ENCODE peak calls at places on chromosome 7, in five cellular contexts. One of them, this sample, is unnamed.

GRCh38 chr7:20330797-20331230 is at the start of gene ITGB8:
- DNase-seq in cardiac muscle cell: peak; percentile 35
- DNase-seq in ureter: no peak
- DNase-seq in NCI-H2029: peak; percentile 36
- DNase-seq in activated effector memory CD4-positive, alpha-beta T cell treated with Interleukin-2 at 50 U/mL for 16 hours: no peak
- DNase-seq in this sample: peak; percentile 36

GRCh38 chr7:51636503-51636902 is 319.9 kb upstream of the COBL start:
- DNase-seq in cardiac muscle cell: no peak
- DNase-seq in NCI-H2029: no peak
- DNase-seq in activated effector memory CD4-positive, alpha-beta T cell treated with Interleukin-2 at 50 U/mL for 16 hours: no peak
- DNase-seq in ureter: no peak
- DNase-seq in this sample: no peak

GRCh38 chr7:147915781-147916180 is 674.8 kb upstream of the C7orf33 start:
- DNase-seq in ureter: no peak
- DNase-seq in cardiac muscle cell: no peak
- DNase-seq in activated effector memory CD4-positive, alpha-beta T cell treated with Interleukin-2 at 50 U/mL for 16 hours: no peak
- DNase-seq in NCI-H2029: no peak
- DNase-seq in this sample: no peak

GRCh38 chr7:1301812-1302310 is 69.2 kb downstream of the UNCX start:
- DNase-seq in NCI-H2029: no peak
- DNase-seq in activated effector memory CD4-positive, alpha-beta T cell treated with Interleukin-2 at 50 U/mL for 16 hours: no peak
- DNase-seq in cardiac muscle cell: peak; percentile 45
- DNase-seq in ureter: no peak
- DNase-seq in this sample: peak; percentile 54

GRCh38 chr7:90777075-90777864 is 181.1 kb downstream of the CDK14 start:
- DNase-seq in NCI-H2029: no peak
- DNase-seq in cardiac muscle cell: no peak
- DNase-seq in activated effector memory CD4-positive, alpha-beta T cell treated with Interleukin-2 at 50 U/mL for 16 hours: no peak
- DNase-seq in ureter: no peak
- DNase-seq in this sample: no peak

GRCh38 chr7:42025635-42026375 is 211.2 kb downstream of the GLI3 start:
- DNase-seq in cardiac muscle cell: no peak
- DNase-seq in activated effector memory CD4-positive, alpha-beta T cell treated with Interleukin-2 at 50 U/mL for 16 hours: no peak
- DNase-seq in NCI-H2029: no peak
- DNase-seq in ureter: no peak
- DNase-seq in this sample: peak; percentile 53

GRCh38 chr7:157409753-157410727 is 73.2 kb downstream of the DNAJB6 start:
- DNase-seq in NCI-H2029: no peak
- DNase-seq in cardiac muscle cell: no peak
- DNase-seq in ureter: no peak
- DNase-seq in activated effector memory CD4-positive, alpha-beta T cell treated with Interleukin-2 at 50 U/mL for 16 hours: no peak
- DNase-seq in this sample: no peak

GRCh38 chr7:35520810-35521059 is 174.2 kb downstream of the HERPUD2 start:
- DNase-seq in ureter: no peak
- DNase-seq in cardiac muscle cell: no peak
- DNase-seq in activated effector memory CD4-positive, alpha-beta T cell treated with Interleukin-2 at 50 U/mL for 16 hours: no peak
- DNase-seq in NCI-H2029: no peak
- DNase-seq in this sample: no peak

GRCh38 chr7:141754939-141755338 is 9.0 kb upstream of the TAS2R3 start:
- DNase-seq in cardiac muscle cell: peak; percentile 52
- DNase-seq in ureter: no peak
- DNase-seq in NCI-H2029: no peak
- DNase-seq in activated effector memory CD4-positive, alpha-beta T cell treated with Interleukin-2 at 50 U/mL for 16 hours: no peak
- DNase-seq in this sample: no peak

GRCh38 chr7:134755422-134756022 is 23.9 kb upstream of the CALD1 start:
- DNase-seq in ureter: no peak
- DNase-seq in cardiac muscle cell: peak; percentile 57
- DNase-seq in activated effector memory CD4-positive, alpha-beta T cell treated with Interleukin-2 at 50 U/mL for 16 hours: peak; percentile 3
- DNase-seq in NCI-H2029: no peak
- DNase-seq in this sample: no peak

GRCh38 chr7:120941064-120941463 is 9.5 kb upstream of the ING3 start:
- DNase-seq in activated effector memory CD4-positive, alpha-beta T cell treated with Interleukin-2 at 50 U/mL for 16 hours: no peak
- DNase-seq in cardiac muscle cell: no peak
- DNase-seq in ureter: no peak
- DNase-seq in NCI-H2029: peak; percentile 18
- DNase-seq in this sample: no peak

GRCh38 chr7:19470031-19470430 is 238.8 kb downstream of the POLR1F start:
- DNase-seq in ureter: no peak
- DNase-seq in activated effector memory CD4-positive, alpha-beta T cell treated with Interleukin-2 at 50 U/mL for 16 hours: no peak
- DNase-seq in cardiac muscle cell: no peak
- DNase-seq in NCI-H2029: no peak
- DNase-seq in this sample: no peak

GRCh38 chr7:43648725-43649406 is 66.0 kb downstream of the STK17A start:
- DNase-seq in activated effector memory CD4-positive, alpha-beta T cell treated with Interleukin-2 at 50 U/mL for 16 hours: peak; percentile 59
- DNase-seq in NCI-H2029: peak; percentile 36
- DNase-seq in ureter: no peak
- DNase-seq in cardiac muscle cell: no peak
- DNase-seq in this sample: peak; percentile 72

GRCh38 chr7:31493714-31494181 is 20.1 kb upstream of the ITPRID1 start:
- DNase-seq in NCI-H2029: peak; percentile 50
- DNase-seq in activated effector memory CD4-positive, alpha-beta T cell treated with Interleukin-2 at 50 U/mL for 16 hours: no peak
- DNase-seq in cardiac muscle cell: no peak
- DNase-seq in ureter: peak; percentile 52
- DNase-seq in this sample: peak; percentile 31

GRCh38 chr7:127338122-127338521 is 54.4 kb downstream of the ZNF800 start:
- DNase-seq in NCI-H2029: no peak
- DNase-seq in ureter: no peak
- DNase-seq in activated effector memory CD4-positive, alpha-beta T cell treated with Interleukin-2 at 50 U/mL for 16 hours: no peak
- DNase-seq in cardiac muscle cell: no peak
- DNase-seq in this sample: no peak

This sample was measured in upper lobe of left lung.